ENCODE peak calls at places on chromosomes 13 and 19, in six cellular contexts. One of them, this sample, is unnamed.

GRCh38 chr13:81133066-81133465 is 792.1 kb upstream of the SPRY2 start:
- DNase-seq in KBM-7: no peak
- DNase-seq in aorta: no peak
- DNase-seq in heart right ventricle: no peak
- DNase-seq in A172: peak
- DNase-seq in nephron progenitor cell: no peak
- DNase-seq in this sample: no peak

GRCh38 chr19:35977446-35978222 is 17.4 kb upstream of the SDHAF1 start:
- DNase-seq in KBM-7: peak
- DNase-seq in aorta: no peak
- DNase-seq in heart right ventricle: no peak
- DNase-seq in A172: no peak
- DNase-seq in nephron progenitor cell: no peak
- DNase-seq in this sample: no peak

GRCh38 chr13:41177616-41178015 is 16.8 kb downstream of the KBTBD7 start:
- DNase-seq in KBM-7: no peak
- DNase-seq in aorta: no peak
- DNase-seq in heart right ventricle: no peak
- DNase-seq in A172: no peak
- DNase-seq in nephron progenitor cell: no peak
- DNase-seq in this sample: no peak

GRCh38 chr19:13172335-13173128 is 22.3 kb downstream of the IER2 start:
- DNase-seq in KBM-7: peak
- DNase-seq in aorta: peak
- DNase-seq in heart right ventricle: peak
- DNase-seq in A172: peak
- DNase-seq in nephron progenitor cell: no peak
- DNase-seq in this sample: peak

GRCh38 chr13:20360041-20360491 is 127.9 kb upstream of the GJB6 start:
- DNase-seq in KBM-7: no peak
- DNase-seq in aorta: no peak
- DNase-seq in heart right ventricle: no peak
- DNase-seq in A172: peak
- DNase-seq in nephron progenitor cell: no peak
- DNase-seq in this sample: no peak

GRCh38 chr19:4870025-4870700 is 2.7 kb upstream of the PLIN3 start:
- DNase-seq in KBM-7: peak
- DNase-seq in aorta: peak
- DNase-seq in heart right ventricle: no peak
- DNase-seq in A172: peak
- DNase-seq in nephron progenitor cell: no peak
- DNase-seq in this sample: peak

GRCh38 chr13:35771898-35772297 is 295.4 kb upstream of the MAB21L1 start:
- DNase-seq in KBM-7: no peak
- DNase-seq in aorta: no peak
- DNase-seq in heart right ventricle: no peak
- DNase-seq in A172: peak
- DNase-seq in nephron progenitor cell: no peak
- DNase-seq in this sample: no peak

GRCh38 chr19:55113570-55114039 is 3.8 kb downstream of the PPP1R12C start:
- DNase-seq in KBM-7: no peak
- DNase-seq in aorta: peak
- DNase-seq in heart right ventricle: peak
- DNase-seq in A172: peak
- DNase-seq in nephron progenitor cell: peak
- DNase-seq in this sample: no peak

GRCh38 chr13:87671824-87672603 is 843 bp downstream of the SLITRK5 start:
- DNase-seq in KBM-7: peak
- DNase-seq in aorta: peak
- DNase-seq in heart right ventricle: no peak
- DNase-seq in A172: peak
- DNase-seq in nephron progenitor cell: peak
- DNase-seq in this sample: no peak

GRCh38 chr19:29372921-29373797 is 152.6 kb upstream of the VSTM2B start:
- DNase-seq in KBM-7: no peak
- DNase-seq in aorta: no peak
- DNase-seq in heart right ventricle: no peak
- DNase-seq in A172: no peak
- DNase-seq in nephron progenitor cell: no peak
- DNase-seq in this sample: no peak

GRCh38 chr19:23273022-23273593 is 22.9 kb upstream of the ZNF724 start:
- DNase-seq in KBM-7: no peak
- DNase-seq in aorta: no peak
- DNase-seq in heart right ventricle: no peak
- DNase-seq in A172: no peak
- DNase-seq in nephron progenitor cell: no peak
- DNase-seq in this sample: no peak

GRCh38 chr13:53242015-53242414 is 213.4 kb downstream of the OLFM4 start:
- DNase-seq in KBM-7: peak
- DNase-seq in aorta: no peak
- DNase-seq in heart right ventricle: no peak
- DNase-seq in A172: no peak
- DNase-seq in nephron progenitor cell: no peak
- DNase-seq in this sample: no peak

GRCh38 chr13:97256343-97256783 is 34.2 kb downstream of the MBNL2 start:
- DNase-seq in KBM-7: no peak
- DNase-seq in aorta: no peak
- DNase-seq in heart right ventricle: no peak
- DNase-seq in A172: peak
- DNase-seq in nephron progenitor cell: no peak
- DNase-seq in this sample: peak

GRCh38 chr13:90690458-90691063 is 656.9 kb upstream of the MIR17HG start:
- DNase-seq in KBM-7: no peak
- DNase-seq in aorta: no peak
- DNase-seq in heart right ventricle: no peak
- DNase-seq in A172: no peak
- DNase-seq in nephron progenitor cell: no peak
- DNase-seq in this sample: no peak

This sample was measured in small intestine.